ENCODE peak calls at places on chromosomes 6 and 20, in six cellular contexts. X is Panc1, T is stomach, G is AG04449, Y is upper lobe of right lung, I is hepatocyte. Z is an unnamed sample.

GRCh38 chr6:16267428-16268263 is 29.3 kb downstream of the GMPR start:
- DNase-seq in Y (no peak), I (no peak), G (no peak), T (no peak), X (no peak), Z (no peak)

GRCh38 chr20:16246870-16247269 is 326.4 kb downstream of the KIF16B start:
- DNase-seq in G (no peak), X (no peak), T (no peak), Y (no peak), I (no peak), Z (no peak)

GRCh38 chr6:70111737-70112136 is 191.1 kb downstream of the COL9A1 start:
- DNase-seq in Y (no peak), I (no peak), X (no peak), T (no peak), G (no peak), Z (no peak)

GRCh38 chr6:144566868-144567615 is 281.9 kb downstream of the UTRN start:
- DNase-seq in T (no peak), G (no peak), Y (no peak), I (no peak), X (no peak), Z (no peak)

GRCh38 chr20:4844766-4845465 is 123.2 kb downstream of the PRND start:
- DNase-seq in T (no peak), G (no peak), Y (no peak), X (no peak), I (no peak), Z (no peak)

GRCh38 chr6:138494312-138494711 is 5.0 kb downstream of the NHSL1 start:
- DNase-seq in T (no peak), I (no peak), Y (no peak), G (no peak), X (no peak), Z (no peak)

GRCh38 chr6:53310751-53311585 is 37.8 kb downstream of the ELOVL5 start:
- DNase-seq in Y (no peak), I (no peak), G (no peak), X (no peak), T (no peak), Z (no peak)

GRCh38 chr20:22984611-22985010 is 50.5 kb upstream of the SSTR4 start:
- DNase-seq in G (no peak), Y (no peak), T (no peak), X (no peak), I (no peak), Z (no peak)

GRCh38 chr20:37527638-37528441 is at the start of gene BLCAP:
- DNase-seq in G (no peak), Y (peak; percentile 95), I (peak; percentile 94), T (peak; percentile 91), X (peak; percentile 75), Z (no peak)

GRCh38 chr6:140602843-140603242 is 1228.4 kb upstream of the CITED2 start:
- DNase-seq in X (no peak), I (no peak), T (no peak), Y (no peak), G (no peak), Z (no peak)

GRCh38 chr6:10151144-10151915 is 263.5 kb downstream of the TFAP2A start:
- DNase-seq in I (no peak), T (no peak), X (no peak), G (no peak), Y (no peak), Z (no peak)

GRCh38 chr6:168388641-168389633 is 52.0 kb upstream of the SMOC2 start:
- DNase-seq in G (no peak), T (peak; percentile 75), X (no peak), I (peak; percentile 48), Y (no peak), Z (no peak)

GRCh38 chr6:64727075-64727474 is 980.0 kb downstream of the EYS start:
- DNase-seq in Y (no peak), G (no peak), I (no peak), X (no peak), T (no peak), Z (no peak)

GRCh38 chr20:9672976-9673375 is 158.6 kb downstream of the LAMP5 start:
- DNase-seq in X (no peak), Y (no peak), I (no peak), T (no peak), G (no peak), Z (no peak)

GRCh38 chr6:150214310-150214709 is 71.5 kb downstream of the PPP1R14C start:
- DNase-seq in T (no peak), I (no peak), X (no peak), Y (no peak), G (no peak), Z (no peak)

GRCh38 chr20:32731882-32732266 is 11.4 kb downstream of the COMMD7 start:
- DNase-seq in T (no peak), I (peak; percentile 73), X (no peak), Y (peak; percentile 84), G (no peak), Z (no peak)

GRCh38 chr6:170052991-170053821 is 237.7 kb downstream of the DLL1 start:
- DNase-seq in G (no peak), T (peak; percentile 19), I (no peak), X (no peak), Y (peak; percentile 48), Z (no peak)

GRCh38 chr20:45347936-45348809 is at the start of gene SDC4:
- DNase-seq in G (no peak), I (peak; percentile 87), Y (peak; percentile 89), T (peak; percentile 80), X (no peak), Z (no peak)

GRCh38 chr6:56246544-56246940 is 838 bp downstream of the COL21A1 start:
- DNase-seq in G (no peak), X (no peak), I (peak; percentile 7), Y (no peak), T (no peak), Z (no peak)

GRCh38 chr6:112502348-112503130 is 155.4 kb downstream of the RFPL4B start:
- DNase-seq in G (no peak), T (no peak), I (peak; percentile 4), Y (no peak), X (no peak), Z (no peak)

GRCh38 chr6:108945686-108946158 is 97.5 kb downstream of the ARMC2 start:
- DNase-seq in T (peak; percentile 65), X (no peak), I (no peak), Y (peak; percentile 69), G (no peak), Z (peak; percentile 18)
- H3K4me3 ChIP-seq in T (no peak overlapping the region), X (no peak overlapping the region), I (no peak overlapping the region), Y (no peak overlapping the region), G (no peak overlapping the region), Z (peak overlapping the region; percentile 10)

GRCh38 chr6:87791485-87791884 is 89.5 kb upstream of the AKIRIN2 start:
- DNase-seq in T (no peak), Y (no peak), G (no peak), X (no peak), I (no peak), Z (no peak)

GRCh38 chr6:87789900-87790290 is 87.9 kb upstream of the AKIRIN2 start:
- DNase-seq in Y (no peak), X (no peak), G (no peak), I (no peak), T (no peak), Z (no peak)

GRCh38 chr6:87788141-87788540 is 86.1 kb upstream of the AKIRIN2 start:
- DNase-seq in I (no peak), Y (no peak), X (no peak), G (no peak), T (no peak), Z (no peak)

GRCh38 chr6:87791029-87791428 is 89.0 kb upstream of the AKIRIN2 start:
- DNase-seq in X (no peak), I (no peak), Y (no peak), T (no peak), G (no peak), Z (no peak)

DNA sequence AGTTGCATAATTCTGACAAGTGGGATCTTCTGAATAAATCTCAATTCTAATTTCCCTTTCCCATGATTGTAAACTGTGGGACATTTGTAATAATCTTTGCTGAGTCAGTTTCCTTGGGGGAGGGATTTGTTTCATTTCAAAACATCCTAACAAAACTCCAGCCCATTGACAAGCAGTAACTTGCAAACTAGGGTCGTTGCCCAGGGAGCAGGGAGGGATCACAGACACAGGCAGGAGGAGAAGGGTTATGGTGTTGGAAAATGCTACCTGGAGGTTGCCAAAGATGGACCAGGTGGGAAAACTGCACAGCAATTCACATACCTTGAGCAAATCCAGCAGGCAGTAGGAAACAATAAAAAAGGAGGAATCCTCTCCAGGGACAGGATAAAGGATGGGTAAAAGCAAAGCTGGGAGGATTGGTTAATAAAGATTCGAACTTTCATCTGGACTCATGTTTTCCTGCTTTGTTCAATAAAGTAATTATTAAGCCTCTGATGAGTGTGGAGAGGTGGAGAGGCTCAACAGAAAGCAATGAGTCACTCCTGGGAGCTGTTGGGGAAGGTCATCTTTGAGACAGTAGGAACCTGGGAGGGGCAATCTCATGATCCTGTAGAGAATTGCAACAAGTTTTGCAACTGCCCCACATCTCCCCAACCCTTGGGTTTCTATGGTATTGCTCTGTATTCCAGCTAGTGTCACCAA is 87.3 kb upstream of the AKIRIN2 start:
- DNase-seq in G (no peak), X (no peak), Y (no peak), I (peak; percentile 75), T (no peak), Z (peak; percentile 33)
- TF ChIP-seq CTCF in G (no peak), X (no peak), Y (no peak), I (no peak), T (no peak), Z (no peak)

GRCh38 chr6:42727627-42728026 is 5.2 kb upstream of the PRPH2 start:
- DNase-seq in T (no peak), X (no peak), G (no peak), Y (peak; percentile 64), I (no peak), Z (no peak)

GRCh38 chr6:42726485-42727083 is 4.2 kb upstream of the PRPH2 start:
- DNase-seq in Y (peak; percentile 70), X (no peak), I (peak; percentile 92), T (peak; percentile 81), G (peak; percentile 52), Z (peak; percentile 75)

GRCh38 chr6:42727084-42727601 is 4.7 kb upstream of the PRPH2 start:
- DNase-seq in X (no peak), T (peak; percentile 25), Y (peak; percentile 70), I (no peak), G (no peak), Z (no peak)

GRCh38 chr6:42724825-42725224 is 2.4 kb upstream of the PRPH2 start:
- DNase-seq in Y (no peak), X (no peak), T (no peak), I (no peak), G (no peak), Z (no peak)

GRCh38 chr6:42726026-42726425 is 3.6 kb upstream of the PRPH2 start:
- DNase-seq in G (no peak), X (no peak), I (no peak), Y (no peak), T (no peak), Z (no peak)
- H3K4me3 ChIP-seq in G (no peak overlapping the region), X (no peak overlapping the region), I (no peak overlapping the region), Y (peak overlapping the region; percentile 61), T (peak overlapping the region; percentile 60), Z (no peak overlapping the region)

GRCh38 chr20:53581444-53582311 is 12.0 kb downstream of the ZNF217 start:
- DNase-seq in Y (peak; percentile 63), I (no peak), X (no peak), T (peak; percentile 26), G (no peak), Z (no peak)

GRCh38 chr20:53579266-53579580 is 14.4 kb downstream of the ZNF217 start:
- DNase-seq in Y (no peak), T (peak; percentile 16), G (no peak), I (no peak), X (no peak), Z (no peak)

GRCh38 chr20:53579581-53580375 is 13.9 kb downstream of the ZNF217 start:
- DNase-seq in I (peak; percentile 42), G (no peak), T (peak; percentile 25), X (no peak), Y (no peak), Z (peak; percentile 75)

GRCh38 chr20:53578492-53579222 is 15.0 kb downstream of the ZNF217 start:
- DNase-seq in Y (no peak), T (peak; percentile 47), G (peak; percentile 52), X (no peak), I (peak; percentile 92), Z (peak; percentile 81)

GRCh38 chr20:53580376-53581111 is 13.1 kb downstream of the ZNF217 start:
- DNase-seq in I (no peak), X (no peak), Y (no peak), T (peak; percentile 19), G (no peak), Z (no peak)
- TF ChIP-seq CTCF in I (no peak), X (no peak), Y (no peak), T (peak; percentile 14), G (no peak), Z (no peak)